ENCODE peak calls at places on chromosomes 13 and 19, in ten cellular contexts. V is osteoblast, D is psoas muscle, K is lower lobe of right lung, L is SK-N-SH, Q is PC-3, P is vagina, A is esophagus squamous epithelium, M is brain microvascular endothelial cell, B is adrenal gland. O is an unnamed sample. For H3K27me3, the result is how much of the 10 kb centered on the place peaks cover.

GRCh38 chr13:93480553-93481106 is 254.0 kb downstream of the GPC6 start:
- DNase-seq in V (no peak), K (no peak), A (no peak), M (no peak), D (no peak), L (no peak), P (no peak), Q (peak), B (no peak), O (no peak)

GRCh38 chr19:45079911-45080469 is 930 bp downstream of the GEMIN7 start:
- DNase-seq in A (no peak), B (no peak), D (no peak), M (no peak), P (no peak), V (peak), Q (no peak), K (no peak), L (no peak), O (no peak)

GRCh38 chr13:91381371-91381770 is 17.1 kb upstream of the GPC5 start:
- DNase-seq in A (no peak), P (no peak), M (peak), L (peak), Q (peak), B (no peak), V (no peak), K (no peak), D (no peak), O (peak)

GRCh38 chr13:75724742-75725504 is 88.8 kb downstream of the LMO7 start:
- DNase-seq in Q (peak), P (no peak), B (no peak), L (no peak), M (no peak), A (no peak), K (no peak), V (no peak), D (no peak), O (no peak)

GRCh38 chr13:85665286-85665685 is 133.9 kb downstream of the SLITRK6 start:
- DNase-seq in L (no peak), V (no peak), Q (peak), D (no peak), B (no peak), M (peak), A (no peak), K (no peak), P (no peak), O (no peak)

GRCh38 chr19:41945135-41945766 is 13.9 kb downstream of the RABAC1 start:
- DNase-seq in B (no peak), L (no peak), V (no peak), A (peak), Q (no peak), D (no peak), P (no peak), K (no peak), M (no peak), O (no peak)

GRCh38 chr19:4988770-4989251 is 19.9 kb downstream of the KDM4B start:
- DNase-seq in M (peak), P (no peak), D (peak), K (no peak), V (peak), A (no peak), Q (no peak), L (no peak), B (peak), O (peak)

GRCh38 chr13:23901365-23901764 is 4.1 kb upstream of the C1QTNF9B start:
- DNase-seq in Q (peak), A (no peak), D (no peak), V (no peak), B (no peak), L (no peak), K (no peak), M (peak), P (no peak), O (no peak)

GRCh38 chr13:43516401-43516826 is 270.4 kb downstream of the ENOX1 start:
- DNase-seq in B (no peak), V (no peak), A (no peak), D (no peak), K (no peak), M (no peak), P (peak), L (no peak), Q (no peak), O (no peak)

GRCh38 chr19:13461536-13461935 is 44.7 kb downstream of the CACNA1A start:
- DNase-seq in P (no peak), K (no peak), L (no peak), D (no peak), V (no peak), A (no peak), Q (no peak), M (no peak), B (no peak), O (no peak)

GRCh38 chr13:38223093-38223492 is 126.6 kb upstream of the UFM1 start:
- DNase-seq in P (no peak), A (no peak), B (no peak), K (no peak), V (peak), M (peak), Q (peak), L (no peak), D (no peak), O (peak)

GRCh38 chr19:9565900-9566705 is 18.2 kb downstream of the ZNF121 start:
- DNase-seq in M (peak), A (no peak), P (no peak), B (no peak), K (no peak), D (no peak), L (no peak), Q (peak), V (no peak), O (no peak)

GRCh38 chr19:5805465-5806132 is 732 bp downstream of the NRTN start:
- DNase-seq in D (no peak), V (peak), K (peak), Q (peak), A (no peak), B (peak), L (peak), M (peak), P (no peak), O (peak)

GRCh38 chr13:91278888-91279287 is 68.6 kb upstream of the MIR17HG start:
- DNase-seq in M (no peak), A (no peak), D (no peak), K (no peak), Q (no peak), V (no peak), B (no peak), P (no peak), L (no peak), O (no peak)

GRCh38 chr13:23751195-23751594 is 138.0 kb downstream of the MIPEP start:
- DNase-seq in A (no peak), M (peak), D (no peak), V (no peak), L (no peak), Q (peak), K (no peak), B (no peak), P (no peak), O (no peak)

GRCh38 chr19:1063030-1063908 is 3.7 kb upstream of the ARHGAP45 start:
- DNase-seq in B (no peak), A (no peak), K (peak), Q (peak), M (no peak), P (no peak), L (peak), V (no peak), D (peak), O (peak)

GRCh38 chr19:16470911-16471811 is 609 bp downstream of the EPS15L1 start:
- DNase-seq in B (no peak), A (no peak), M (no peak), K (peak), L (no peak), P (no peak), Q (peak), V (peak), D (no peak), O (no peak)

GRCh38 chr13:37492741-37493514 is 105.6 kb downstream of the POSTN start:
- DNase-seq in L (no peak), M (peak), K (no peak), P (no peak), A (no peak), V (no peak), D (no peak), Q (no peak), B (no peak), O (no peak)

GRCh38 chr19:32691952-32692726 is 518 bp downstream of the NUDT19 start:
- DNase-seq in Q (peak), P (no peak), B (peak), D (peak), V (peak), L (peak), A (peak), M (peak), K (peak), O (peak)

GRCh38 chr13:44834404-44834803 is 154.9 kb downstream of the NUFIP1 start:
- DNase-seq in Q (no peak), V (no peak), D (no peak), P (no peak), L (no peak), K (no peak), A (no peak), M (no peak), B (no peak), O (no peak)

GRCh38 chr19:51771369-51771768 is 10.4 kb downstream of the FPR2 start:
- DNase-seq in L (no peak), M (no peak), A (no peak), K (no peak), B (no peak), D (no peak), P (no peak), Q (no peak), V (no peak), O (no peak)

GRCh38 chr13:110392510-110393233 is 85.6 kb downstream of the COL4A2 start:
- DNase-seq in V (no peak), L (peak), Q (no peak), B (no peak), M (peak), P (no peak), A (no peak), K (no peak), D (no peak), O (no peak)

GRCh38 chr19:33052352-33052972 is 12.2 kb downstream of the RHPN2 start:
- DNase-seq in D (no peak), L (no peak), M (no peak), V (peak), B (no peak), Q (peak), K (no peak), P (no peak), A (no peak), O (no peak)

GRCh38 chr13:65497265-65497664 is 1732.9 kb downstream of the PCDH9 start:
- DNase-seq in D (no peak), Q (peak), L (no peak), K (no peak), A (no peak), B (no peak), M (peak), V (no peak), P (no peak), O (no peak)

GRCh38 chr19:29666634-29667389 is 1.6 kb downstream of the PLEKHF1 start:
- DNase-seq in A (no peak), B (peak), L (no peak), V (peak), M (peak), P (peak), K (peak), Q (no peak), D (peak), O (no peak)

GRCh38 chr19:42130254-42130573 is 2.0 kb downstream of the POU2F2 start:
- DNase-seq in B (no peak), K (no peak), D (no peak), A (no peak), Q (no peak), L (no peak), V (peak), P (no peak), M (no peak), O (no peak)

GRCh38 chr19:11361037-11361770 is 6.0 kb downstream of the PLPPR2 start:
- DNase-seq in D (no peak), M (no peak), L (peak), V (peak), A (no peak), K (peak), Q (no peak), P (no peak), B (peak), O (peak)

GRCh38 chr13:30569901-30570576 is 47.7 kb upstream of the USPL1 start:
- DNase-seq in P (no peak), A (no peak), Q (peak), B (peak), K (no peak), M (peak), L (no peak), V (peak), D (peak), O (no peak)

GRCh38 chr19:2154587-2155075 is 3.3 kb upstream of the AP3D1 start:
- DNase-seq in V (peak), L (no peak), D (no peak), B (no peak), A (no peak), Q (peak), P (no peak), M (no peak), K (no peak), O (no peak)

GRCh38 chr13:25046274-25046984 is 49.5 kb upstream of the PABPC3 start:
- DNase-seq in M (no peak), B (no peak), D (no peak), A (no peak), K (no peak), L (peak), V (no peak), Q (no peak), P (no peak), O (peak)
- H3K4me3 ChIP-seq in M (peak), B (no peak), D (no peak), A (peak), K (peak), L (no peak), V (no peak), Q (no peak), P (peak), O (peak)

GRCh38 chr19:3893509-3894179 is 13.2 kb downstream of the ATCAY start:
- DNase-seq in P (no peak), Q (no peak), K (no peak), A (no peak), V (peak), B (peak), M (no peak), L (no peak), D (no peak), O (no peak)

GRCh38 chr19:3895788-3896187 is 15.3 kb downstream of the ATCAY start:
- DNase-seq in D (no peak), B (no peak), A (no peak), P (no peak), L (no peak), M (no peak), K (no peak), Q (no peak), V (no peak), O (no peak)

GRCh38 chr19:3890590-3890989 is 10.1 kb downstream of the ATCAY start:
- DNase-seq in A (no peak), K (no peak), Q (no peak), V (peak), L (no peak), M (no peak), B (no peak), P (no peak), D (no peak), O (no peak)
- H3K27me3 ChIP-seq in A (under half), K (under half), Q (under half), V (under half), L (under half), M (under half), B (under half), P (under half), D (under half), O (under half)

GRCh38 chr19:19619121-19619848 is 798 bp upstream of the PBX4 start:
- DNase-seq in M (no peak), Q (no peak), K (peak), P (no peak), B (no peak), A (no peak), D (no peak), L (no peak), V (peak), O (no peak)

GRCh38 chr19:19615086-19615485 is 3.4 kb downstream of the PBX4 start:
- DNase-seq in B (no peak), L (no peak), D (no peak), A (no peak), P (no peak), Q (peak), V (peak), M (no peak), K (no peak), O (no peak)

GRCh38 chr19:19618384-19619051 is at the start of gene PBX4:
- DNase-seq in P (no peak), V (peak), D (peak), M (peak), K (peak), L (peak), Q (peak), A (peak), B (peak), O (peak)

GRCh38 chr19:19610376-19611240 is 7.9 kb downstream of the PBX4 start:
- DNase-seq in L (no peak), Q (no peak), K (no peak), M (no peak), P (no peak), A (no peak), D (no peak), B (no peak), V (peak), O (no peak)

DNA sequence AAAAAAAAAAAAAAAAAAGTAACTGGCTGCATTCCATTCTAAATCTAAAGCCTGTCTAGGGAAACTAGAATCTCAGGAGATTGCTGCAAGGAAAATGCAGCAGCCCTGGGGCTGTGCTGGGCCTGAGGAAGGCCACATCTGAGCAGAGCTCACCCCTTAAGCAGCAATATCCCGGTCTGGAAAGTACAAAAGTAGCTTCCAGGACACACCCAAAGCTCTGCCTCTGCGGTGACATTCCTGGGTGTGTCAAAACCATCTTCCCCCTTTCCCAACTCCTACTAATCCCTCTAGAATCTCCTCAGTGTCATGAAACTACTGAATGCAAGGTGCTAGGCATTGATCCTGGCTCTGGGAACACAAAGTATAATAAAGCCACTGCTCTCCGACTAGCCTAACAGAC is 5.0 kb downstream of the PBX4 start:
- DNase-seq in P (no peak), L (no peak), A (no peak), V (peak), D (no peak), M (no peak), B (no peak), K (no peak), Q (peak), O (no peak)
- H3K4me3 ChIP-seq in P (no peak), L (no peak), A (no peak), V (no peak), D (no peak), M (no peak), B (no peak), K (no peak), Q (peak), O (no peak)

DNA sequence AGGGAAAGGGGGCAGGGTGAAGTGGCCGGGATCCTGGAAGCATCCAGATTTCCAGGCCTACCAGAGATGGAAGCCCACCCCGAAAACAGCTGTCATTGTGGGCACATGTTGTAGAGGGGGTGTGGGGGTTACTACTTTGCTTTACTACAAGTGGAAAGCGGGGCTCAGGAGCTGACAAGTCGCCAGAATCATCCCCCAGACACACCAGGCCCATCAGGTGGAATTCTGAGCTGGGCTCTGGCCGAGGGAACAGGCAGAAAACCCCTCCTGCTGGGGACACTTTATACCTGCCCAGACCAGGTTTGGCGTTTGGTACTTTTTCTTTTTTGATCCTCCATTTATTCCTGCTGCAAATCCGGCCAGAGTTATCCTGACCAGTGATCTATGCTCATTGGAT is 3.8 kb downstream of the CDX2 start:
- DNase-seq in M (no peak), P (no peak), V (peak), L (peak), Q (no peak), A (no peak), D (no peak), K (no peak), B (no peak), O (no peak)
- H3K27me3 ChIP-seq in M (half or more), P (under half), V (half or more), L (half or more), Q (half or more), A (half or more), D (under half), K (half or more), B (half or more), O (half or more)

GRCh38 chr19:46845959-46846459 is 4.6 kb downstream of the AP2S1 start:
- DNase-seq in K (no peak), B (peak), V (peak), L (no peak), M (no peak), D (no peak), P (no peak), A (no peak), Q (no peak), O (no peak)

GRCh38 chr19:46847528-46847927 is 3.1 kb downstream of the AP2S1 start:
- DNase-seq in L (no peak), P (no peak), K (no peak), Q (no peak), B (no peak), M (no peak), A (no peak), D (no peak), V (no peak), O (no peak)

GRCh38 chr19:46849610-46850009 is 1.0 kb downstream of the AP2S1 start:
- DNase-seq in B (peak), Q (no peak), K (no peak), M (no peak), D (no peak), P (no peak), L (no peak), V (peak), A (no peak), O (no peak)

GRCh38 chr19:46850228-46851203 is at the start of gene AP2S1:
- DNase-seq in D (peak), M (peak), Q (peak), P (peak), L (peak), V (peak), A (peak), K (peak), B (peak), O (peak)

GRCh38 chr19:46848389-46848788 is 2.3 kb downstream of the AP2S1 start:
- DNase-seq in P (no peak), A (no peak), K (no peak), M (no peak), B (no peak), V (no peak), D (no peak), L (no peak), Q (no peak), O (no peak)
- H3K4me3 ChIP-seq in P (no peak), A (no peak), K (no peak), M (no peak), B (no peak), V (no peak), D (no peak), L (no peak), Q (no peak), O (no peak)